ENCODE peak calls at places on chromosome 22, in nine cellular contexts. G is CD8-positive, alpha-beta T cell; Z is pancreas; W is naive thymus-derived CD4-positive, alpha-beta T cell; T is SJSA1; H is lung; S is AG04450; I is psoas muscle; K is neural progenitor cell. P is an unnamed sample.

GRCh38 chr22:40533712-40534378 is 102.7 kb downstream of the MRTFA start:
- DNase-seq in G (peak; percentile 58), Z (no peak), W (peak; percentile 71), T (no peak), H (no peak), S (no peak), I (no peak), K (peak; percentile 12), P (no peak)

GRCh38 chr22:19121631-19122142 is 525 bp downstream of the DGCR2 start:
- DNase-seq in G (peak; percentile 39), Z (peak; percentile 83), W (peak; percentile 22), T (no peak), H (peak; percentile 69), S (no peak), I (peak; percentile 90), K (peak; percentile 74), P (peak; percentile 84)

GRCh38 chr22:42316988-42317387 is 46.5 kb upstream of the TCF20 start:
- DNase-seq in G (peak; percentile 56), Z (no peak), W (no peak), T (no peak), H (peak; percentile 41), S (no peak), I (no peak), K (no peak), P (no peak)

GRCh38 chr22:26890870-26891269 is 233.5 kb downstream of the MIAT start:
- DNase-seq in G (no peak), Z (peak; percentile 37), W (no peak), T (no peak), H (peak; percentile 3), S (no peak), I (no peak), K (peak; percentile 31), P (no peak)

GRCh38 chr22:46053563-46054090 is 76.7 kb upstream of the WNT7B start:
- DNase-seq in G (peak; percentile 58), Z (peak; percentile 92), W (peak; percentile 71), T (peak; percentile 71), H (peak; percentile 74), S (no peak), I (peak; percentile 92), K (no peak), P (peak; percentile 78)

GRCh38 chr22:39908737-39909136 is 7.9 kb downstream of the GRAP2 start:
- DNase-seq in G (peak; percentile 53), Z (no peak), W (no peak), T (no peak), H (no peak), S (no peak), I (no peak), K (no peak), P (no peak)

GRCh38 chr22:17980638-17981051 is 43.7 kb downstream of the MICAL3 start:
- DNase-seq in G (peak; percentile 56), Z (no peak), W (peak; percentile 24), T (no peak), H (no peak), S (no peak), I (peak; percentile 70), K (peak; percentile 27), P (peak; percentile 73)

GRCh38 chr22:23856721-23857605 is 712 bp upstream of the SLC2A11 start:
- DNase-seq in G (peak; percentile 17), Z (no peak), W (peak; percentile 28), T (no peak), H (no peak), S (no peak), I (peak; percentile 73), K (peak; percentile 75), P (peak; percentile 74)

GRCh38 chr22:40728731-40729189 is 49.5 kb downstream of the MCHR1 start:
- DNase-seq in G (peak; percentile 73), Z (peak; percentile 40), W (peak; percentile 77), T (no peak), H (peak; percentile 58), S (no peak), I (no peak), K (no peak), P (peak; percentile 25)

DNA sequence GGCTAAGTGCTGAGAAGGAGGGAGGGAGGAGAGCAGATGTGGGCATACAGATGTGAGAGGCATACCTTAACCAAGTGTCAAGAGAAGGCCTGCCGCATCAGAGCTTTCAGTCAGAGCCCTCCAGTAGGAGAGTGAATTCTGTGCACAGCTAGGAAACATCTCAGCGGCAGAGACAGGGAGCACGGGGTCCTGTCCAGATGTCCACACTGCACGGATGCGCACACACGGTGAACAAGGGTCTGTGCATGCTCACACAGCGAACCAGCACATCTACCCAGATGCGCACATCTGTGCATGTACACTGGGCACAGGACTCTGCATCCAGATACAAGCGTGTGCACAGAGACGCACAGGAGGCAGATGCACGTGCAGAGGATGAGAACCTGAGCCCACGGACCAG is 778.0 kb downstream of the BRD1 start:
- DNase-seq in G (no peak), Z (no peak), W (no peak), T (no peak), H (no peak), S (no peak), I (no peak), K (no peak), P (no peak)
- H3K9me3 ChIP-seq in G (no peaks in the 10 kb centered on the region), Z (no peaks in the 10 kb centered on the region), W (no peaks in the 10 kb centered on the region), T (no peaks in the 10 kb centered on the region), H (no peaks in the 10 kb centered on the region), S (peaks cover 70% of the 10 kb centered on the region), I (no peaks in the 10 kb centered on the region), K (no peaks in the 10 kb centered on the region), P (no peaks in the 10 kb centered on the region)

DNA sequence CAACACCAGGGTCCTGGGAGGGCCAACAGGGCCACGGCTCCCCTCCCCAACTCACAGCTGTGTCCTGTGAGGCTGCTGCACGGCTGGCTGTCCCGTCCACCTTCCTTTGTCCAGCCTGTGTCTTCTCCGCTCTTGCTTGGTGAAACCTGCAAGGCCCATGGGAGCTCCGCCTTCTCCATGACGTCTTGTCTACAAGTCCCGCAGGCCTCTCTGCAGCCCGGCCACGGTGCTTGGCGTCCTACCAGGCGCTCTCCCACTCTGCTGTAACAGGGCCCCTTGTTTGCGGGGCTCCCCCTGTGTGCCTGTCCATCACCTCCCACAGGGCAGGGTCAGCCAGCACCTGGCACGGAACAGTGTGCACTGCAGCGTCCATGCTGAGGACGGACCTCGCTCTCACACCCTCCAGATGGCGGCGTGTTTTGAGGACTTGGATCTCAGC is 866.8 kb downstream of the TBC1D22A start:
- DNase-seq in G (no peak), Z (no peak), W (no peak), T (no peak), H (peak; percentile 26), S (no peak), I (no peak), K (no peak), P (no peak)
- H3K9me3 ChIP-seq in G (no peaks in the 10 kb centered on the region), Z (no peaks in the 10 kb centered on the region), W (no peaks in the 10 kb centered on the region), T (no peaks in the 10 kb centered on the region), H (peaks cover 6% of the 10 kb centered on the region), S (peaks cover 89% of the 10 kb centered on the region), I (no peaks in the 10 kb centered on the region), K (no peaks in the 10 kb centered on the region), P (no peaks in the 10 kb centered on the region)

GRCh38 chr22:47277001-47277400 is 514.6 kb downstream of the TBC1D22A start:
- DNase-seq in G (no peak), Z (no peak), W (no peak), T (no peak), H (no peak), S (no peak), I (no peak), K (no peak), P (no peak)

GRCh38 chr22:47279337-47279736 is 516.9 kb downstream of the TBC1D22A start:
- DNase-seq in G (no peak), Z (no peak), W (no peak), T (no peak), H (no peak), S (no peak), I (no peak), K (no peak), P (no peak)

GRCh38 chr22:47278655-47279054 is 516.2 kb downstream of the TBC1D22A start:
- DNase-seq in G (no peak), Z (no peak), W (no peak), T (no peak), H (no peak), S (no peak), I (no peak), K (no peak), P (no peak)

GRCh38 chr22:47276219-47276843 is 513.9 kb downstream of the TBC1D22A start:
- DNase-seq in G (no peak), Z (no peak), W (no peak), T (no peak), H (no peak), S (no peak), I (no peak), K (no peak), P (no peak)

GRCh38 chr22:47277511-47277910 is 515.1 kb downstream of the TBC1D22A start:
- DNase-seq in G (no peak), Z (no peak), W (no peak), T (no peak), H (no peak), S (no peak), I (no peak), K (no peak), P (no peak)
- H3K9me3 ChIP-seq in G (no peaks in the 10 kb centered on the region), Z (no peaks in the 10 kb centered on the region), W (no peaks in the 10 kb centered on the region), T (no peaks in the 10 kb centered on the region), H (no peaks in the 10 kb centered on the region), S (no peaks in the 10 kb centered on the region), I (no peaks in the 10 kb centered on the region), K (peaks cover 2% of the 10 kb centered on the region), P (no peaks in the 10 kb centered on the region)

GRCh38 chr22:49351761-49352221 is 475.9 kb downstream of the BRD1 start:
- DNase-seq in G (no peak), Z (peak; percentile 43), W (no peak), T (no peak), H (no peak), S (no peak), I (peak; percentile 19), K (no peak), P (no peak)

GRCh38 chr22:49348631-49349030 is 479.0 kb downstream of the BRD1 start:
- DNase-seq in G (no peak), Z (peak; percentile 20), W (no peak), T (no peak), H (no peak), S (no peak), I (peak; percentile 9), K (no peak), P (no peak)

GRCh38 chr22:49349181-49349835 is 478.4 kb downstream of the BRD1 start:
- DNase-seq in G (no peak), Z (peak; percentile 46), W (no peak), T (no peak), H (no peak), S (no peak), I (peak; percentile 20), K (no peak), P (no peak)

GRCh38 chr22:49349841-49350381 is 477.8 kb downstream of the BRD1 start:
- DNase-seq in G (no peak), Z (peak; percentile 38), W (no peak), T (no peak), H (no peak), S (no peak), I (peak; percentile 38), K (no peak), P (no peak)

DNA sequence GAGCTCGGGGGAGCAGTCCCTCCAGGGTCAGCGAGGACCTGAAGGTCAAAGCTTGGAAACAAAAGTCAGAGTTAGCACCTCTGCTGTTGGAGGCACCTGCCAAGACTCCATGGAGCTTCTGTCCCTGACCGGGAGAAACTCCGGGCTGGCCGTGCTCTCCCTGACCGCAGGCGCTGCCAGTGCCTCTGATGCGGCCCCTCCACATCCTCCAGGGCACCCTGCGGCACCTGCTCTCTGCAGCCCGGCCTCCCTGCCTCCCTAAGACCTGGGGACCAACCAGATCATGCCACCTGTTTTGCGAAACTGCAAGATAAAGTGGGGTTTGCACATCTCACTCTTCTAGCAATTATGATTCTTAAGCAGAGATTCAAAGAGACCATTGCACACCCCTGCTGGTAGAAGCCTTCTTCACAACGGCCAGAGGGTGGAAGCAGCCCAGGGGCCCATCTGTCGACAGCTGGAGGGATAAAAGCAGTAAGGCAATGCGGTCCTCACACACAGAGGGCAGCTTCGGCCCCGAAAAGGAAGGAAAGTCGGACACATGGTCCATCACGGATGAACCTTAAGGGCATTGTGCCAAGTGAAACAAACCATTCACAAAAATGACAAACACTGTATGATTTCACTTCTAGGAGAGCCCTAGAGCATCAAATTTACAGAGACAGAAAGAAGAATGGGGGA is 477.1 kb downstream of the BRD1 start:
- DNase-seq in G (no peak), Z (peak; percentile 42), W (no peak), T (no peak), H (no peak), S (no peak), I (peak; percentile 13), K (no peak), P (no peak)
- H3K9me3 ChIP-seq in G (no peaks in the 10 kb centered on the region), Z (no peaks in the 10 kb centered on the region), W (no peaks in the 10 kb centered on the region), T (peaks cover 21% of the 10 kb centered on the region), H (peaks cover 2% of the 10 kb centered on the region), S (peaks cover 91% of the 10 kb centered on the region), I (no peaks in the 10 kb centered on the region), K (no peaks in the 10 kb centered on the region), P (no peaks in the 10 kb centered on the region)